ENCODE peak calls at places on chromosome 20, in four cellular contexts. I is C1 segment of cervical spinal cord, H is GM13976, O is endodermal cell. A is an unnamed sample.

GRCh38 chr20:50670126-50670862 is 21.0 kb downstream of the RIPOR3 start:
- DNase-seq in O (no peak), I (no peak), H (no peak), A (no peak)

GRCh38 chr20:271528-271927 is 14.0 kb downstream of the DEFB132 start:
- DNase-seq in I (no peak), O (no peak), H (no peak), A (no peak)

GRCh38 chr20:36092424-36093024 is 62.0 kb upstream of the EPB41L1 start:
- DNase-seq in I (peak), O (peak), H (peak), A (no peak)

GRCh38 chr20:59010995-59011873 is 4.2 kb upstream of the CTSZ start:
- DNase-seq in O (no peak), I (no peak), H (no peak), A (peak)

GRCh38 chr20:61822396-61822795 is 243.3 kb downstream of the TAF4 start:
- DNase-seq in I (no peak), O (no peak), H (no peak), A (no peak)

GRCh38 chr20:59042151-59042795 is at the start of gene PRELID3B:
- DNase-seq in H (peak), O (no peak), I (peak), A (no peak)

GRCh38 chr20:24899153-24899552 is 49.9 kb upstream of the CST7 start:
- DNase-seq in H (no peak), O (no peak), I (no peak), A (no peak)

GRCh38 chr20:33894798-33895197 is 83.7 kb downstream of the CHMP4B start:
- DNase-seq in I (no peak), O (no peak), H (no peak), A (no peak)

A was measured in HFFc6.